ENCODE peak calls at places on chromosomes 11 and 22, in seven cellular contexts. One of them, this sample, is unnamed.
A peak's percentile ranks its signal among the peaks of the same experiment; 100 is the strongest.

GRCh38 chr22:21917206-21917958 is 35.3 kb downstream of the PPM1F start:
- DNase-seq in Peyer's patch: no peak
- DNase-seq in suprapubic skin: no peak
- DNase-seq in left lung: no peak
- DNase-seq in prostate gland: no peak
- DNase-seq in left ventricle myocardium inferior: no peak
- DNase-seq in colonic mucosa: no peak
- DNase-seq in this sample: no peak

GRCh38 chr11:76773921-76774361 is 9.2 kb upstream of the TSKU start:
- DNase-seq in suprapubic skin: no peak
- DNase-seq in left ventricle myocardium inferior: peak; percentile 68
- DNase-seq in colonic mucosa: no peak
- DNase-seq in prostate gland: peak; percentile 77
- DNase-seq in Peyer's patch: no peak
- DNase-seq in left lung: no peak
- DNase-seq in this sample: no peak

GRCh38 chr22:50114221-50114981 is 24.6 kb downstream of the MOV10L1 start:
- DNase-seq in colonic mucosa: no peak
- DNase-seq in left ventricle myocardium inferior: no peak
- DNase-seq in Peyer's patch: no peak
- DNase-seq in left lung: peak; percentile 59
- DNase-seq in prostate gland: no peak
- DNase-seq in suprapubic skin: no peak
- DNase-seq in this sample: peak; percentile 76

GRCh38 chr11:76216536-76217326 is 10.4 kb upstream of the WNT11 start:
- DNase-seq in Peyer's patch: no peak
- DNase-seq in colonic mucosa: no peak
- DNase-seq in left ventricle myocardium inferior: peak; percentile 10
- DNase-seq in left lung: no peak
- DNase-seq in suprapubic skin: no peak
- DNase-seq in prostate gland: no peak
- DNase-seq in this sample: no peak

GRCh38 chr11:116797816-116798215 is 6.1 kb upstream of the APOA5 start:
- DNase-seq in left ventricle myocardium inferior: no peak
- DNase-seq in colonic mucosa: no peak
- DNase-seq in suprapubic skin: no peak
- DNase-seq in Peyer's patch: no peak
- DNase-seq in prostate gland: no peak
- DNase-seq in left lung: no peak
- DNase-seq in this sample: no peak

GRCh38 chr11:18046116-18046777 is at the start of gene TPH1:
- DNase-seq in Peyer's patch: no peak
- DNase-seq in left ventricle myocardium inferior: peak; percentile 26
- DNase-seq in colonic mucosa: peak; percentile 45
- DNase-seq in left lung: peak; percentile 38
- DNase-seq in suprapubic skin: no peak
- DNase-seq in prostate gland: peak; percentile 18
- DNase-seq in this sample: peak; percentile 79

GRCh38 chr11:76911415-76911808 is 50.7 kb downstream of the ACER3 start:
- DNase-seq in colonic mucosa: no peak
- DNase-seq in left lung: no peak
- DNase-seq in prostate gland: no peak
- DNase-seq in left ventricle myocardium inferior: no peak
- DNase-seq in Peyer's patch: no peak
- DNase-seq in suprapubic skin: no peak
- DNase-seq in this sample: no peak

GRCh38 chr22:36471341-36471821 is 10.1 kb downstream of the TXN2 start:
- DNase-seq in Peyer's patch: no peak
- DNase-seq in suprapubic skin: no peak
- DNase-seq in left ventricle myocardium inferior: no peak
- DNase-seq in left lung: no peak
- DNase-seq in colonic mucosa: no peak
- DNase-seq in prostate gland: no peak
- DNase-seq in this sample: no peak

GRCh38 chr11:133934599-133935550 is 21.9 kb downstream of the IGSF9B start:
- DNase-seq in suprapubic skin: no peak
- DNase-seq in prostate gland: no peak
- DNase-seq in Peyer's patch: no peak
- DNase-seq in colonic mucosa: peak; percentile 47
- DNase-seq in left lung: no peak
- DNase-seq in left ventricle myocardium inferior: peak; percentile 65
- DNase-seq in this sample: no peak

GRCh38 chr11:18727499-18728236 is 1.7 kb upstream of the IGSF22 start:
- DNase-seq in Peyer's patch: peak; percentile 34
- DNase-seq in left lung: no peak
- DNase-seq in colonic mucosa: peak; percentile 47
- DNase-seq in prostate gland: no peak
- DNase-seq in suprapubic skin: no peak
- DNase-seq in left ventricle myocardium inferior: no peak
- DNase-seq in this sample: no peak

GRCh38 chr11:7079545-7080135 is 9.2 kb upstream of the RBMXL2 start:
- DNase-seq in Peyer's patch: no peak
- DNase-seq in prostate gland: no peak
- DNase-seq in left lung: no peak
- DNase-seq in colonic mucosa: no peak
- DNase-seq in suprapubic skin: no peak
- DNase-seq in left ventricle myocardium inferior: no peak
- DNase-seq in this sample: no peak

GRCh38 chr11:37006563-37006962 is 408.5 kb upstream of the RAG2 start:
- DNase-seq in colonic mucosa: no peak
- DNase-seq in suprapubic skin: no peak
- DNase-seq in left lung: no peak
- DNase-seq in prostate gland: no peak
- DNase-seq in Peyer's patch: no peak
- DNase-seq in left ventricle myocardium inferior: no peak
- DNase-seq in this sample: no peak

GRCh38 chr11:76152086-76152658 is 54.1 kb downstream of the WNT11 start:
- DNase-seq in Peyer's patch: peak; percentile 86
- DNase-seq in colonic mucosa: peak; percentile 94
- DNase-seq in left lung: peak; percentile 87
- DNase-seq in prostate gland: peak; percentile 79
- DNase-seq in left ventricle myocardium inferior: peak; percentile 89
- DNase-seq in suprapubic skin: peak; percentile 92
- DNase-seq in this sample: peak; percentile 93

GRCh38 chr22:38886333-38886732 is 14.3 kb upstream of the CBX6 start:
- DNase-seq in suprapubic skin: no peak
- DNase-seq in prostate gland: no peak
- DNase-seq in Peyer's patch: no peak
- DNase-seq in left ventricle myocardium inferior: no peak
- DNase-seq in colonic mucosa: no peak
- DNase-seq in left lung: no peak
- DNase-seq in this sample: no peak

GRCh38 chr11:95698939-95699562 is 90.5 kb downstream of the FAM76B start:
- DNase-seq in suprapubic skin: no peak
- DNase-seq in colonic mucosa: no peak
- DNase-seq in left ventricle myocardium inferior: no peak
- DNase-seq in left lung: no peak
- DNase-seq in Peyer's patch: no peak
- DNase-seq in prostate gland: no peak
- DNase-seq in this sample: no peak

GRCh38 chr22:45896153-45896951 is 80.6 kb downstream of the WNT7B start:
- DNase-seq in Peyer's patch: no peak
- DNase-seq in left lung: peak; percentile 66
- DNase-seq in left ventricle myocardium inferior: peak; percentile 11
- DNase-seq in suprapubic skin: no peak
- DNase-seq in colonic mucosa: no peak
- DNase-seq in prostate gland: peak; percentile 92
- DNase-seq in this sample: peak; percentile 77

GRCh38 chr22:49951001-49951677 is 9.4 kb upstream of the PIM3 start:
- DNase-seq in prostate gland: peak; percentile 99
- DNase-seq in Peyer's patch: peak; percentile 52
- DNase-seq in left ventricle myocardium inferior: no peak
- DNase-seq in colonic mucosa: peak; percentile 94
- DNase-seq in left lung: peak; percentile 92
- DNase-seq in suprapubic skin: no peak
- DNase-seq in this sample: peak; percentile 98

GRCh38 chr11:94193288-94193687 is 64.6 kb downstream of the PANX1 start:
- DNase-seq in Peyer's patch: no peak
- DNase-seq in prostate gland: no peak
- DNase-seq in colonic mucosa: no peak
- DNase-seq in left lung: no peak
- DNase-seq in suprapubic skin: no peak
- DNase-seq in left ventricle myocardium inferior: no peak
- DNase-seq in this sample: no peak

GRCh38 chr22:49772692-49773091 is 55.0 kb downstream of the BRD1 start:
- DNase-seq in colonic mucosa: no peak
- DNase-seq in left lung: no peak
- DNase-seq in suprapubic skin: no peak
- DNase-seq in prostate gland: no peak
- DNase-seq in Peyer's patch: no peak
- DNase-seq in left ventricle myocardium inferior: no peak
- DNase-seq in this sample: no peak

GRCh38 chr11:35919244-35919643 is 24.6 kb upstream of the LDLRAD3 start:
- DNase-seq in left lung: no peak
- DNase-seq in colonic mucosa: no peak
- DNase-seq in left ventricle myocardium inferior: no peak
- DNase-seq in suprapubic skin: no peak
- DNase-seq in Peyer's patch: no peak
- DNase-seq in prostate gland: no peak
- DNase-seq in this sample: no peak

GRCh38 chr11:3909901-3910300 is 54.4 kb downstream of the STIM1 start:
- DNase-seq in Peyer's patch: no peak
- DNase-seq in left lung: no peak
- DNase-seq in suprapubic skin: no peak
- DNase-seq in colonic mucosa: no peak
- DNase-seq in left ventricle myocardium inferior: no peak
- DNase-seq in prostate gland: no peak
- DNase-seq in this sample: no peak

GRCh38 chr11:19359425-19360000 is 118.8 kb upstream of the E2F8 start:
- DNase-seq in colonic mucosa: no peak
- DNase-seq in prostate gland: no peak
- DNase-seq in suprapubic skin: no peak
- DNase-seq in left lung: no peak
- DNase-seq in left ventricle myocardium inferior: no peak
- DNase-seq in Peyer's patch: no peak
- DNase-seq in this sample: no peak

GRCh38 chr11:119478711-119479285 is 55.8 kb upstream of the THY1 start:
- DNase-seq in colonic mucosa: no peak
- DNase-seq in suprapubic skin: peak; percentile 38
- DNase-seq in prostate gland: peak; percentile 2
- DNase-seq in left lung: peak; percentile 10
- DNase-seq in left ventricle myocardium inferior: no peak
- DNase-seq in Peyer's patch: no peak
- DNase-seq in this sample: no peak

GRCh38 chr11:47417712-47418111 is 8.5 kb downstream of the PSMC3 start:
- DNase-seq in prostate gland: no peak
- DNase-seq in suprapubic skin: peak; percentile 60
- DNase-seq in Peyer's patch: no peak
- DNase-seq in left lung: no peak
- DNase-seq in colonic mucosa: no peak
- DNase-seq in left ventricle myocardium inferior: no peak
- DNase-seq in this sample: no peak
- H3K36me3 ChIP-seq in prostate gland: peaks cover 25% of the 10 kb centered on the region
- H3K36me3 ChIP-seq in suprapubic skin: peaks cover 80% of the 10 kb centered on the region
- H3K36me3 ChIP-seq in Peyer's patch: no peaks in the 10 kb centered on the region
- H3K36me3 ChIP-seq in left lung: no peaks in the 10 kb centered on the region
- H3K36me3 ChIP-seq in colonic mucosa: peaks cover 9% of the 10 kb centered on the region
- H3K36me3 ChIP-seq in left ventricle myocardium inferior: peaks cover 81% of the 10 kb centered on the region
- H3K36me3 ChIP-seq in this sample: peaks cover 84% of the 10 kb centered on the region

GRCh38 chr11:104443387-104443786 is 279.4 kb upstream of the PDGFD start:
- DNase-seq in suprapubic skin: no peak
- DNase-seq in left lung: no peak
- DNase-seq in colonic mucosa: no peak
- DNase-seq in left ventricle myocardium inferior: no peak
- DNase-seq in prostate gland: peak; percentile 8
- DNase-seq in Peyer's patch: no peak
- DNase-seq in this sample: no peak
- TF ChIP-seq CTCF in suprapubic skin: no peak
- TF ChIP-seq CTCF in left lung: no peak
- TF ChIP-seq CTCF in colonic mucosa: no peak
- TF ChIP-seq CTCF in left ventricle myocardium inferior: no peak
- TF ChIP-seq CTCF in prostate gland: no peak
- TF ChIP-seq CTCF in Peyer's patch: no peak
- TF ChIP-seq CTCF in this sample: no peak

GRCh38 chr11:78567209-78567608 is 7.5 kb downstream of the NARS2 start:
- DNase-seq in left ventricle myocardium inferior: no peak
- DNase-seq in left lung: no peak
- DNase-seq in Peyer's patch: no peak
- DNase-seq in prostate gland: no peak
- DNase-seq in colonic mucosa: no peak
- DNase-seq in suprapubic skin: no peak
- DNase-seq in this sample: no peak
- H3K36me3 ChIP-seq in left ventricle myocardium inferior: peaks cover 66% of the 10 kb centered on the region
- H3K36me3 ChIP-seq in left lung: no peaks in the 10 kb centered on the region
- H3K36me3 ChIP-seq in Peyer's patch: no peaks in the 10 kb centered on the region
- H3K36me3 ChIP-seq in prostate gland: no peaks in the 10 kb centered on the region
- H3K36me3 ChIP-seq in colonic mucosa: no peaks in the 10 kb centered on the region
- H3K36me3 ChIP-seq in suprapubic skin: peaks cover 21% of the 10 kb centered on the region
- H3K36me3 ChIP-seq in this sample: peaks cover 50% of the 10 kb centered on the region

DNA sequence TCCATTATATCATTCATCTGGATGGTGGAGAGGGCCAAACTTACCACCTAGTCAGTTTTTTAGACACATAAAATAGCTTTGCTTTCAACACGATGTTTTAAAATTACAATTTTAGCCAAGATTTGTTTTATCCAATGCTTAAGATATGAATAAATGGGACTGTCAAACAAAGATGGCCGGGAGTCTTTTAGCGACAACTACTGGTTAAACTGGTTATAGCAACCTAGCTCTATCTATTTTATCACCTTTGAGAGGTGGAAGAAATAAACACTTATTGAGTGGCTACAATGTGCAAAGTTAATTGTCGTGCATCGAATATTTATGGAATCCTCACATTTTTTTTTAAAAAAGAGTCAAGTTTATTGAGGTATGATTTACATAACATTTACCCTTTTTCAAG is 279.8 kb downstream of the MIAT start:
- DNase-seq in left lung: no peak
- DNase-seq in left ventricle myocardium inferior: no peak
- DNase-seq in Peyer's patch: no peak
- DNase-seq in prostate gland: no peak
- DNase-seq in colonic mucosa: no peak
- DNase-seq in suprapubic skin: no peak
- DNase-seq in this sample: no peak
- TF ChIP-seq CTCF in left lung: no peak
- TF ChIP-seq CTCF in left ventricle myocardium inferior: no peak
- TF ChIP-seq CTCF in Peyer's patch: no peak
- TF ChIP-seq CTCF in prostate gland: no peak
- TF ChIP-seq CTCF in colonic mucosa: no peak
- TF ChIP-seq CTCF in suprapubic skin: no peak
- TF ChIP-seq CTCF in this sample: no peak

GRCh38 chr11:125874556-125875124 is 12.8 kb upstream of the HYLS1 start:
- DNase-seq in left lung: no peak
- DNase-seq in colonic mucosa: peak; percentile 62
- DNase-seq in prostate gland: peak; percentile 36
- DNase-seq in Peyer's patch: peak; percentile 28
- DNase-seq in suprapubic skin: no peak
- DNase-seq in left ventricle myocardium inferior: peak; percentile 25
- DNase-seq in this sample: no peak
- H3K36me3 ChIP-seq in left lung: no peaks in the 10 kb centered on the region
- H3K36me3 ChIP-seq in colonic mucosa: no peaks in the 10 kb centered on the region
- H3K36me3 ChIP-seq in prostate gland: no peaks in the 10 kb centered on the region
- H3K36me3 ChIP-seq in Peyer's patch: no peaks in the 10 kb centered on the region
- H3K36me3 ChIP-seq in suprapubic skin: no peaks in the 10 kb centered on the region
- H3K36me3 ChIP-seq in left ventricle myocardium inferior: no peaks in the 10 kb centered on the region
- H3K36me3 ChIP-seq in this sample: no peaks in the 10 kb centered on the region

This sample was measured in upper lobe of right lung.